ENCODE peak calls at places on chromosomes 16 and 17, in six cellular contexts. One of them, this sample, is unnamed.

GRCh38 chr17:9890124-9890523 is 14.9 kb downstream of the RCVRN start:
- DNase-seq in H1: peak; percentile 50
- DNase-seq in HCT116: peak; percentile 43
- DNase-seq in GM12878: no peak
- DNase-seq in K562: peak; percentile 54
- DNase-seq in HepG2: peak; percentile 6
- DNase-seq in this sample: no peak

GRCh38 chr16:80125677-80126076 is 415.1 kb upstream of the DYNLRB2 start:
- DNase-seq in H1: no peak
- DNase-seq in HCT116: no peak
- DNase-seq in GM12878: no peak
- DNase-seq in K562: no peak
- DNase-seq in HepG2: no peak
- DNase-seq in this sample: no peak

GRCh38 chr17:40471856-40472732 is 28.8 kb downstream of the IGFBP4 start:
- DNase-seq in H1: no peak
- DNase-seq in HCT116: no peak
- DNase-seq in GM12878: no peak
- DNase-seq in K562: no peak
- DNase-seq in HepG2: no peak
- DNase-seq in this sample: no peak

GRCh38 chr17:18966831-18967624 is 15.1 kb downstream of the SLC5A10 start:
- DNase-seq in H1: no peak
- DNase-seq in HCT116: no peak
- DNase-seq in GM12878: no peak
- DNase-seq in K562: no peak
- DNase-seq in HepG2: no peak
- DNase-seq in this sample: no peak

GRCh38 chr17:41800601-41801373 is 11.0 kb downstream of the P3H4 start:
- DNase-seq in H1: peak; percentile 92
- DNase-seq in HCT116: peak; percentile 92
- DNase-seq in GM12878: no peak
- DNase-seq in K562: peak; percentile 67
- DNase-seq in HepG2: peak; percentile 86
- DNase-seq in this sample: peak; percentile 86

GRCh38 chr16:77273-77806 is 685 bp upstream of the MPG start:
- DNase-seq in H1: no peak
- DNase-seq in HCT116: no peak
- DNase-seq in GM12878: no peak
- DNase-seq in K562: peak; percentile 75
- DNase-seq in HepG2: peak; percentile 29
- DNase-seq in this sample: peak; percentile 53

GRCh38 chr17:56499799-56500388 is 93.6 kb upstream of the NOG start:
- DNase-seq in H1: no peak
- DNase-seq in HCT116: peak; percentile 57
- DNase-seq in GM12878: no peak
- DNase-seq in K562: peak; percentile 19
- DNase-seq in HepG2: peak; percentile 24
- DNase-seq in this sample: no peak

GRCh38 chr17:39094607-39095308 is 56.7 kb downstream of the PLXDC1 start:
- DNase-seq in H1: no peak
- DNase-seq in HCT116: no peak
- DNase-seq in GM12878: no peak
- DNase-seq in K562: no peak
- DNase-seq in HepG2: no peak
- DNase-seq in this sample: no peak

GRCh38 chr16:67299269-67299668 is 19.9 kb downstream of the PLEKHG4 start:
- DNase-seq in H1: no peak
- DNase-seq in HCT116: no peak
- DNase-seq in GM12878: no peak
- DNase-seq in K562: no peak
- DNase-seq in HepG2: no peak
- DNase-seq in this sample: no peak

GRCh38 chr16:54129810-54130209 is 156.8 kb downstream of the IRX3 start:
- DNase-seq in H1: no peak
- DNase-seq in HCT116: no peak
- DNase-seq in GM12878: no peak
- DNase-seq in K562: no peak
- DNase-seq in HepG2: no peak
- DNase-seq in this sample: no peak

GRCh38 chr17:4899341-4900230 is at the start of gene C17orf107:
- DNase-seq in H1: no peak
- DNase-seq in HCT116: no peak
- DNase-seq in GM12878: no peak
- DNase-seq in K562: no peak
- DNase-seq in HepG2: no peak
- DNase-seq in this sample: no peak

GRCh38 chr16:50335198-50335958 is 33.4 kb downstream of the BRD7 start:
- DNase-seq in H1: no peak
- DNase-seq in HCT116: no peak
- DNase-seq in GM12878: no peak
- DNase-seq in K562: peak; percentile 48
- DNase-seq in HepG2: no peak
- DNase-seq in this sample: no peak

GRCh38 chr16:69114976-69115355 is 9.5 kb downstream of the HAS3 start:
- DNase-seq in H1: no peak
- DNase-seq in HCT116: no peak
- DNase-seq in GM12878: no peak
- DNase-seq in K562: no peak
- DNase-seq in HepG2: no peak
- DNase-seq in this sample: no peak

GRCh38 chr17:79799538-79800324 is 2.9 kb upstream of the CBX8 start:
- DNase-seq in H1: no peak
- DNase-seq in HCT116: no peak
- DNase-seq in GM12878: no peak
- DNase-seq in K562: no peak
- DNase-seq in HepG2: no peak
- DNase-seq in this sample: no peak

GRCh38 chr16:63135069-63135468 is 1098.8 kb upstream of the CDH8 start:
- DNase-seq in H1: no peak
- DNase-seq in HCT116: no peak
- DNase-seq in GM12878: no peak
- DNase-seq in K562: no peak
- DNase-seq in HepG2: no peak
- DNase-seq in this sample: no peak

GRCh38 chr16:17404903-17405691 is 65.7 kb downstream of the XYLT1 start:
- DNase-seq in H1: no peak
- DNase-seq in HCT116: no peak
- DNase-seq in GM12878: no peak
- DNase-seq in K562: no peak
- DNase-seq in HepG2: no peak
- DNase-seq in this sample: no peak

GRCh38 chr17:42188749-42189650 is 3.7 kb upstream of the HCRT start:
- DNase-seq in H1: no peak
- DNase-seq in HCT116: no peak
- DNase-seq in GM12878: no peak
- DNase-seq in K562: no peak
- DNase-seq in HepG2: no peak
- DNase-seq in this sample: no peak

GRCh38 chr16:87921236-87921773 is 15.0 kb downstream of the CA5A start:
- DNase-seq in H1: no peak
- DNase-seq in HCT116: peak; percentile 15
- DNase-seq in GM12878: no peak
- DNase-seq in K562: peak; percentile 55
- DNase-seq in HepG2: no peak
- DNase-seq in this sample: no peak

GRCh38 chr16:70751593-70751992 is 49.4 kb downstream of the VAC14 start:
- DNase-seq in H1: no peak
- DNase-seq in HCT116: no peak
- DNase-seq in GM12878: no peak
- DNase-seq in K562: no peak
- DNase-seq in HepG2: no peak
- DNase-seq in this sample: no peak

GRCh38 chr17:20066253-20066652 is 57.1 kb downstream of the SPECC1 start:
- DNase-seq in H1: no peak
- DNase-seq in HCT116: no peak
- DNase-seq in GM12878: no peak
- DNase-seq in K562: no peak
- DNase-seq in HepG2: no peak
- DNase-seq in this sample: peak; percentile 36

GRCh38 chr17:51419476-51419875 is 159.1 kb downstream of the UTP18 start:
- DNase-seq in H1: no peak
- DNase-seq in HCT116: no peak
- DNase-seq in GM12878: no peak
- DNase-seq in K562: no peak
- DNase-seq in HepG2: no peak
- DNase-seq in this sample: no peak

GRCh38 chr17:52255347-52255746 is 96.8 kb upstream of the CA10 start:
- DNase-seq in H1: no peak
- DNase-seq in HCT116: no peak
- DNase-seq in GM12878: no peak
- DNase-seq in K562: no peak
- DNase-seq in HepG2: no peak
- DNase-seq in this sample: no peak

GRCh38 chr16:896261-897199 is 74.3 kb downstream of the LMF1 start:
- DNase-seq in H1: no peak
- DNase-seq in HCT116: no peak
- DNase-seq in GM12878: no peak
- DNase-seq in K562: no peak
- DNase-seq in HepG2: no peak
- DNase-seq in this sample: no peak

GRCh38 chr16:54340531-54340930 is 53.9 kb upstream of the IRX3 start:
- DNase-seq in H1: no peak
- DNase-seq in HCT116: no peak
- DNase-seq in GM12878: no peak
- DNase-seq in K562: no peak
- DNase-seq in HepG2: no peak
- DNase-seq in this sample: no peak

GRCh38 chr17:31802502-31802901 is 56.5 kb downstream of the COPRS start:
- DNase-seq in H1: no peak
- DNase-seq in HCT116: peak; percentile 31
- DNase-seq in GM12878: no peak
- DNase-seq in K562: peak; percentile 68
- DNase-seq in HepG2: no peak
- DNase-seq in this sample: peak; percentile 57

GRCh38 chr16:15886078-15886477 is 2.3 kb downstream of the CEP20 start:
- DNase-seq in H1: no peak
- DNase-seq in HCT116: no peak
- DNase-seq in GM12878: no peak
- DNase-seq in K562: no peak
- DNase-seq in HepG2: no peak
- DNase-seq in this sample: no peak

GRCh38 chr16:54265558-54266213 is 20.9 kb downstream of the IRX3 start:
- DNase-seq in H1: no peak
- DNase-seq in HCT116: no peak
- DNase-seq in GM12878: no peak
- DNase-seq in K562: no peak
- DNase-seq in HepG2: peak; percentile 65
- DNase-seq in this sample: no peak

GRCh38 chr16:58733248-58733670 is 857 bp downstream of the GOT2 start:
- DNase-seq in H1: no peak
- DNase-seq in HCT116: no peak
- DNase-seq in GM12878: no peak
- DNase-seq in K562: no peak
- DNase-seq in HepG2: peak; percentile 26
- DNase-seq in this sample: peak; percentile 14
- TF ChIP-seq JUND in H1: no peak
- TF ChIP-seq JUND in HCT116: no peak
- TF ChIP-seq JUND in GM12878: no peak
- TF ChIP-seq JUND in K562: no peak
- TF ChIP-seq JUND in HepG2: no peak
- TF ChIP-seq JUND in this sample: no peak

GRCh38 chr16:18842565-18842964 is 41.2 kb upstream of the ARL6IP1 start:
- DNase-seq in H1: no peak
- DNase-seq in HCT116: no peak
- DNase-seq in GM12878: no peak
- DNase-seq in K562: no peak
- DNase-seq in HepG2: no peak
- DNase-seq in this sample: no peak
- TF ChIP-seq JUND in H1: no peak
- TF ChIP-seq JUND in HCT116: no peak
- TF ChIP-seq JUND in GM12878: no peak
- TF ChIP-seq JUND in K562: no peak
- TF ChIP-seq JUND in HepG2: no peak
- TF ChIP-seq JUND in this sample: no peak

GRCh38 chr17:37489197-37490001 is at the start of gene DUSP14:
- DNase-seq in H1: no peak
- DNase-seq in HCT116: peak; percentile 57
- DNase-seq in GM12878: no peak
- DNase-seq in K562: peak; percentile 97
- DNase-seq in HepG2: peak; percentile 70
- DNase-seq in this sample: peak; percentile 92

GRCh38 chr17:37485938-37486570 is 3.6 kb upstream of the DUSP14 start:
- DNase-seq in H1: no peak
- DNase-seq in HCT116: no peak
- DNase-seq in GM12878: no peak
- DNase-seq in K562: no peak
- DNase-seq in HepG2: no peak
- DNase-seq in this sample: no peak

GRCh38 chr17:37488607-37489196 is 989 bp upstream of the DUSP14 start:
- DNase-seq in H1: peak; percentile 59
- DNase-seq in HCT116: peak; percentile 94
- DNase-seq in GM12878: no peak
- DNase-seq in K562: peak; percentile 49
- DNase-seq in HepG2: peak; percentile 52
- DNase-seq in this sample: peak; percentile 95

GRCh38 chr17:37490022-37490587 is 414 bp downstream of the DUSP14 start:
- DNase-seq in H1: no peak
- DNase-seq in HCT116: no peak
- DNase-seq in GM12878: no peak
- DNase-seq in K562: no peak
- DNase-seq in HepG2: peak; percentile 52
- DNase-seq in this sample: peak; percentile 85

GRCh38 chr17:37488009-37488604 is 1.6 kb upstream of the DUSP14 start:
- DNase-seq in H1: no peak
- DNase-seq in HCT116: peak; percentile 65
- DNase-seq in GM12878: no peak
- DNase-seq in K562: peak; percentile 46
- DNase-seq in HepG2: peak; percentile 98
- DNase-seq in this sample: peak; percentile 64
- TF ChIP-seq JUND in H1: no peak
- TF ChIP-seq JUND in HCT116: peak; percentile 60
- TF ChIP-seq JUND in GM12878: no peak
- TF ChIP-seq JUND in K562: no peak
- TF ChIP-seq JUND in HepG2: peak; percentile 88
- TF ChIP-seq JUND in this sample: peak; percentile 93

GRCh38 chr17:34176440-34176839 is 78.6 kb upstream of the CCL2 start:
- DNase-seq in H1: no peak
- DNase-seq in HCT116: no peak
- DNase-seq in GM12878: no peak
- DNase-seq in K562: no peak
- DNase-seq in HepG2: no peak
- DNase-seq in this sample: no peak

GRCh38 chr17:34171245-34171818 is 83.8 kb upstream of the CCL2 start:
- DNase-seq in H1: no peak
- DNase-seq in HCT116: peak; percentile 12
- DNase-seq in GM12878: no peak
- DNase-seq in K562: peak; percentile 80
- DNase-seq in HepG2: peak; percentile 65
- DNase-seq in this sample: peak; percentile 76

GRCh38 chr17:34168989-34169388 is 86.1 kb upstream of the CCL2 start:
- DNase-seq in H1: no peak
- DNase-seq in HCT116: no peak
- DNase-seq in GM12878: no peak
- DNase-seq in K562: no peak
- DNase-seq in HepG2: no peak
- DNase-seq in this sample: no peak

GRCh38 chr17:34169501-34169900 is 85.6 kb upstream of the CCL2 start:
- DNase-seq in H1: no peak
- DNase-seq in HCT116: no peak
- DNase-seq in GM12878: no peak
- DNase-seq in K562: no peak
- DNase-seq in HepG2: no peak
- DNase-seq in this sample: no peak

GRCh38 chr17:34173221-34173620 is 81.9 kb upstream of the CCL2 start:
- DNase-seq in H1: no peak
- DNase-seq in HCT116: no peak
- DNase-seq in GM12878: no peak
- DNase-seq in K562: no peak
- DNase-seq in HepG2: no peak
- DNase-seq in this sample: no peak
- TF ChIP-seq JUND in H1: no peak
- TF ChIP-seq JUND in HCT116: no peak
- TF ChIP-seq JUND in GM12878: no peak
- TF ChIP-seq JUND in K562: no peak
- TF ChIP-seq JUND in HepG2: no peak
- TF ChIP-seq JUND in this sample: no peak

This sample was measured in T47D.